ENCODE peak calls at places on chromosomes 16 and 17, in six cellular contexts. One of them, this sample, is unnamed.

GRCh38 chr17:73156166-73156840 is 8.5 kb upstream of the SSTR2 start:
- DNase-seq in GM12864: no peak
- DNase-seq in adipocyte: peak; percentile 86
- DNase-seq in amygdala: peak; percentile 35
- DNase-seq in HEK293T: peak; percentile 84
- DNase-seq in T-helper 1 cell: peak; percentile 45
- DNase-seq in this sample: peak; percentile 58

GRCh38 chr17:64259922-64260321 is 3.1 kb downstream of the TEX2 start:
- DNase-seq in GM12864: no peak
- DNase-seq in amygdala: no peak
- DNase-seq in HEK293T: no peak
- DNase-seq in adipocyte: peak; percentile 74
- DNase-seq in T-helper 1 cell: no peak
- DNase-seq in this sample: no peak

GRCh38 chr16:66382966-66383299 is 16.4 kb downstream of the CDH5 start:
- DNase-seq in T-helper 1 cell: no peak
- DNase-seq in adipocyte: peak; percentile 59
- DNase-seq in HEK293T: peak; percentile 45
- DNase-seq in GM12864: no peak
- DNase-seq in amygdala: no peak
- DNase-seq in this sample: no peak

GRCh38 chr16:62408760-62409159 is 372.5 kb upstream of the CDH8 start:
- DNase-seq in amygdala: no peak
- DNase-seq in GM12864: no peak
- DNase-seq in T-helper 1 cell: no peak
- DNase-seq in adipocyte: no peak
- DNase-seq in HEK293T: no peak
- DNase-seq in this sample: no peak

GRCh38 chr16:90022209-90023077 is 3.2 kb upstream of the DBNDD1 start:
- DNase-seq in GM12864: peak; percentile 24
- DNase-seq in adipocyte: peak; percentile 91
- DNase-seq in HEK293T: peak; percentile 97
- DNase-seq in amygdala: peak; percentile 71
- DNase-seq in T-helper 1 cell: peak; percentile 83
- DNase-seq in this sample: peak; percentile 68

GRCh38 chr16:3514621-3515020 is 13.8 kb downstream of the CLUAP1 start:
- DNase-seq in T-helper 1 cell: no peak
- DNase-seq in HEK293T: no peak
- DNase-seq in adipocyte: no peak
- DNase-seq in amygdala: no peak
- DNase-seq in GM12864: no peak
- DNase-seq in this sample: no peak

GRCh38 chr17:64739316-64740058 is 77.4 kb upstream of the SMURF2 start:
- DNase-seq in amygdala: no peak
- DNase-seq in GM12864: no peak
- DNase-seq in adipocyte: peak; percentile 64
- DNase-seq in HEK293T: no peak
- DNase-seq in T-helper 1 cell: no peak
- DNase-seq in this sample: no peak

GRCh38 chr17:59381716-59382570 is 50.5 kb downstream of the YPEL2 start:
- DNase-seq in HEK293T: no peak
- DNase-seq in amygdala: peak; percentile 62
- DNase-seq in adipocyte: no peak
- DNase-seq in GM12864: no peak
- DNase-seq in T-helper 1 cell: no peak
- DNase-seq in this sample: no peak

GRCh38 chr17:80377798-80378197 is 37.2 kb upstream of the ENDOV start:
- DNase-seq in amygdala: no peak
- DNase-seq in HEK293T: no peak
- DNase-seq in GM12864: no peak
- DNase-seq in T-helper 1 cell: no peak
- DNase-seq in adipocyte: no peak
- DNase-seq in this sample: no peak

GRCh38 chr16:54927125-54928015 is 3.3 kb upstream of the IRX5 start:
- DNase-seq in adipocyte: peak; percentile 7
- DNase-seq in amygdala: no peak
- DNase-seq in T-helper 1 cell: no peak
- DNase-seq in HEK293T: no peak
- DNase-seq in GM12864: no peak
- DNase-seq in this sample: no peak

GRCh38 chr17:76481091-76481655 is 13.8 kb downstream of the AANAT start:
- DNase-seq in amygdala: no peak
- DNase-seq in GM12864: peak; percentile 83
- DNase-seq in T-helper 1 cell: no peak
- DNase-seq in adipocyte: no peak
- DNase-seq in HEK293T: no peak
- DNase-seq in this sample: no peak

GRCh38 chr16:2821483-2822157 is 4.6 kb downstream of the PRSS21 start:
- DNase-seq in T-helper 1 cell: no peak
- DNase-seq in HEK293T: no peak
- DNase-seq in adipocyte: no peak
- DNase-seq in amygdala: no peak
- DNase-seq in GM12864: no peak
- DNase-seq in this sample: no peak

GRCh38 chr16:85370881-85371651 is 242.1 kb upstream of the GSE1 start:
- DNase-seq in GM12864: no peak
- DNase-seq in HEK293T: no peak
- DNase-seq in T-helper 1 cell: no peak
- DNase-seq in adipocyte: no peak
- DNase-seq in amygdala: no peak
- DNase-seq in this sample: no peak

GRCh38 chr16:50500171-50500874 is 47.9 kb upstream of the NKD1 start:
- DNase-seq in GM12864: no peak
- DNase-seq in HEK293T: no peak
- DNase-seq in amygdala: no peak
- DNase-seq in adipocyte: no peak
- DNase-seq in T-helper 1 cell: no peak
- DNase-seq in this sample: no peak

GRCh38 chr16:87080571-87081167 is 236.5 kb downstream of the C16orf95 start:
- DNase-seq in T-helper 1 cell: no peak
- DNase-seq in GM12864: no peak
- DNase-seq in HEK293T: no peak
- DNase-seq in amygdala: no peak
- DNase-seq in adipocyte: no peak
- DNase-seq in this sample: no peak

GRCh38 chr16:24700549-24701392 is 28.7 kb upstream of the TNRC6A start:
- DNase-seq in GM12864: no peak
- DNase-seq in amygdala: peak; percentile 3
- DNase-seq in T-helper 1 cell: no peak
- DNase-seq in HEK293T: peak; percentile 18
- DNase-seq in adipocyte: peak; percentile 98
- DNase-seq in this sample: no peak

GRCh38 chr17:47686661-47687327 is 7.2 kb upstream of the TBKBP1 start:
- DNase-seq in adipocyte: no peak
- DNase-seq in amygdala: no peak
- DNase-seq in T-helper 1 cell: no peak
- DNase-seq in HEK293T: no peak
- DNase-seq in GM12864: no peak
- DNase-seq in this sample: no peak

GRCh38 chr16:27228621-27229501 is 25.5 kb downstream of the KDM8 start:
- DNase-seq in HEK293T: no peak
- DNase-seq in amygdala: no peak
- DNase-seq in adipocyte: no peak
- DNase-seq in T-helper 1 cell: no peak
- DNase-seq in GM12864: no peak
- DNase-seq in this sample: no peak

GRCh38 chr16:67869653-67870052 is 3.2 kb upstream of the EDC4 start:
- DNase-seq in T-helper 1 cell: no peak
- DNase-seq in HEK293T: no peak
- DNase-seq in amygdala: no peak
- DNase-seq in GM12864: no peak
- DNase-seq in adipocyte: no peak
- DNase-seq in this sample: no peak